ENCODE peak calls at places on chromosome 5, in seven cellular contexts. X, L, S, Y, U, R and B are unnamed samples.

GRCh38 chr5:15959560-15960164 is 219.9 kb downstream of the MARCHF11 start:
- DNase-seq in X (peak), R (no peak), Y (no peak), U (no peak), S (no peak), L (no peak), B (no peak)

GRCh38 chr5:10599828-10600227 is 36.0 kb downstream of the ANKRD33B start:
- DNase-seq in R (no peak), X (no peak), S (no peak), L (peak), Y (no peak), U (no peak), B (no peak)

GRCh38 chr5:149775785-149776184 is 45.7 kb downstream of the PPARGC1B start:
- DNase-seq in X (peak), R (peak), L (no peak), Y (no peak), S (peak), U (no peak), B (no peak)

GRCh38 chr5:139783436-139783955 is 12.1 kb upstream of the PSD2 start:
- DNase-seq in Y (no peak), S (no peak), R (no peak), L (no peak), X (no peak), U (no peak), B (no peak)

GRCh38 chr5:171592741-171593140 is 173.3 kb downstream of the FGF18 start:
- DNase-seq in Y (no peak), L (no peak), R (no peak), U (no peak), S (no peak), X (no peak), B (no peak)

GRCh38 chr5:33254581-33254980 is 186.2 kb upstream of the TARS1 start:
- DNase-seq in R (no peak), X (no peak), L (no peak), Y (no peak), U (no peak), S (no peak), B (no peak)

GRCh38 chr5:97508864-97509263 is 325.8 kb upstream of the RIOK2 start:
- DNase-seq in Y (no peak), S (no peak), X (no peak), R (no peak), U (no peak), L (no peak), B (no peak)

GRCh38 chr5:150658699-150659265 is 2.3 kb upstream of the MYOZ3 start:
- DNase-seq in S (no peak), L (no peak), R (no peak), Y (no peak), U (no peak), X (no peak), B (no peak)